ENCODE peak calls at places on chromosomes 7 and 10, in nine cellular contexts. G is NCI-H1417, Q is fibroblast of the aortic adventitia, Y is choroid plexus epithelial cell, A is fibroblast of lung, T is GM12865, W is epithelial cell of esophagus, D is activated T-cell treated with anti-CD3 and anti-CD28 coated beads for 1 hour, O is prostate gland. F is an unnamed sample.

GRCh38 chr7:22447759-22448158 is 52.2 kb downstream of the STEAP1B start:
- DNase-seq in A (no peak), Y (no peak), T (peak), W (no peak), O (no peak), D (no peak), Q (no peak), G (peak), F (no peak)

GRCh38 chr7:94276797-94277196 is 117.9 kb upstream of the COL1A2 start:
- DNase-seq in W (peak), O (no peak), T (peak), A (peak), D (no peak), G (peak), Q (peak), Y (peak), F (no peak)

GRCh38 chr7:51306761-51307160 is 9.8 kb downstream of the COBL start:
- DNase-seq in A (no peak), T (no peak), O (no peak), D (no peak), Y (no peak), G (no peak), Q (no peak), W (no peak), F (no peak)

GRCh38 chr7:39894904-39895303 is 55.2 kb upstream of the CDK13 start:
- DNase-seq in A (no peak), T (no peak), G (no peak), D (no peak), O (no peak), W (peak), Y (peak), Q (peak), F (no peak)

GRCh38 chr7:141071260-141071854 is 2.5 kb upstream of the TMEM178B start:
- DNase-seq in G (peak), Q (peak), D (no peak), O (peak), Y (peak), W (peak), A (peak), T (peak), F (peak)

GRCh38 chr10:44378626-44379025 is 6.3 kb downstream of the CXCL12 start:
- DNase-seq in O (no peak), T (no peak), W (no peak), A (no peak), G (no peak), Q (no peak), Y (no peak), D (no peak), F (no peak)

GRCh38 chr10:83458611-83459010 is 680.7 kb upstream of the GHITM start:
- DNase-seq in Q (no peak), Y (no peak), W (no peak), D (no peak), O (no peak), A (no peak), T (no peak), G (no peak), F (no peak)

GRCh38 chr10:98217793-98218192 is 50.2 kb downstream of the LOXL4 start:
- DNase-seq in A (no peak), O (no peak), W (no peak), Y (no peak), G (no peak), D (no peak), Q (no peak), T (no peak), F (no peak)

GRCh38 chr10:73000973-73001372 is 46.4 kb upstream of the PLA2G12B start:
- DNase-seq in G (no peak), Q (no peak), Y (no peak), T (no peak), D (no peak), A (no peak), O (no peak), W (no peak), F (no peak)

GRCh38 chr7:1882451-1882850 is 212.4 kb downstream of the ELFN1 start:
- DNase-seq in Q (no peak), W (no peak), T (no peak), D (no peak), A (no peak), O (no peak), G (no peak), Y (no peak), F (no peak)

GRCh38 chr10:101493782-101494281 is 94.2 kb downstream of the POLL start:
- DNase-seq in A (no peak), G (peak), Y (no peak), Q (no peak), D (no peak), W (no peak), T (no peak), O (no peak), F (no peak)

GRCh38 chr10:88902328-88902789 is 22.3 kb downstream of the STAMBPL1 start:
- DNase-seq in Y (no peak), W (no peak), Q (no peak), T (no peak), A (no peak), D (no peak), G (no peak), O (no peak), F (no peak)

GRCh38 chr7:2962860-2963259 is 80.8 kb downstream of the CARD11 start:
- DNase-seq in T (no peak), W (peak), O (no peak), Y (no peak), D (no peak), Q (no peak), G (no peak), A (no peak), F (no peak)

GRCh38 chr10:47139121-47139520 is 160.9 kb upstream of the GDF10 start:
- DNase-seq in G (no peak), T (no peak), A (no peak), Q (no peak), O (no peak), Y (peak), W (no peak), D (no peak), F (no peak)

GRCh38 chr10:77111611-77112550 is 525.7 kb downstream of the KCNMA1 start:
- DNase-seq in Y (peak), Q (peak), D (no peak), W (peak), T (peak), O (no peak), G (peak), A (peak), F (peak)

GRCh38 chr10:43407148-43407575 is 1.8 kb downstream of the HNRNPF start:
- DNase-seq in D (peak), W (peak), O (peak), A (no peak), T (peak), Q (peak), Y (peak), G (peak), F (peak)

GRCh38 chr7:46291601-46292150 is 370.6 kb upstream of the IGFBP3 start:
- DNase-seq in T (peak), Q (peak), W (peak), A (peak), G (no peak), D (no peak), Y (peak), O (no peak), F (no peak)

GRCh38 chr10:124739119-124739921 is 4.9 kb downstream of the FAM53B start:
- DNase-seq in Q (peak), O (no peak), T (no peak), G (peak), A (no peak), D (no peak), W (no peak), Y (no peak), F (no peak)

GRCh38 chr10:21078410-21079329 is 181.6 kb upstream of the NEBL start:
- DNase-seq in A (peak), D (no peak), G (peak), O (peak), Y (peak), W (peak), Q (peak), T (peak), F (peak)

GRCh38 chr7:128405345-128406146 is 4.2 kb downstream of the IMPDH1 start:
- DNase-seq in T (peak), Q (no peak), O (no peak), W (peak), Y (no peak), A (peak), G (peak), D (peak), F (peak)

GRCh38 chr7:50307368-50308012 is 3.0 kb downstream of the IKZF1 start:
- DNase-seq in G (no peak), A (no peak), O (no peak), D (peak), Y (no peak), T (peak), Q (no peak), W (no peak), F (no peak)

GRCh38 chr7:124369310-124369709 is 336.4 kb upstream of the TMEM229A start:
- DNase-seq in T (no peak), G (no peak), Q (no peak), Y (no peak), O (no peak), D (no peak), W (no peak), A (peak), F (no peak)

GRCh38 chr10:7444576-7445226 is 33.9 kb upstream of the SFMBT2 start:
- DNase-seq in T (peak), Y (no peak), O (no peak), G (peak), D (no peak), Q (no peak), W (no peak), A (no peak), F (no peak)

GRCh38 chr7:37390149-37390548 is 58.5 kb downstream of the ELMO1 start:
- DNase-seq in D (no peak), Q (no peak), Y (no peak), W (no peak), G (no peak), O (no peak), T (no peak), A (no peak), F (no peak)

GRCh38 chr7:101947899-101948298 is 130.5 kb downstream of the CUX1 start:
- DNase-seq in G (peak), D (no peak), A (peak), Q (peak), W (no peak), T (no peak), Y (peak), O (no peak), F (no peak)

GRCh38 chr10:125190961-125191360 is 30.6 kb upstream of the CTBP2 start:
- DNase-seq in A (no peak), G (no peak), Q (no peak), O (no peak), T (no peak), Y (no peak), D (no peak), W (no peak), F (no peak)

GRCh38 chr10:79239275-79239779 is 107.9 kb upstream of the PPIF start:
- DNase-seq in A (peak), O (no peak), Y (peak), T (no peak), D (no peak), G (no peak), W (peak), Q (peak), F (peak)

GRCh38 chr10:70596110-70596798 is 6.3 kb downstream of the PRF1 start:
- DNase-seq in G (no peak), T (no peak), Q (no peak), O (no peak), A (no peak), W (no peak), D (no peak), Y (no peak), F (no peak)

GRCh38 chr7:50497068-50497642 is 47.0 kb upstream of the FIGNL1 start:
- DNase-seq in T (no peak), D (no peak), Y (peak), O (no peak), W (no peak), G (no peak), A (peak), Q (peak), F (no peak)

GRCh38 chr7:21942955-21943354 is 2.7 kb downstream of the CDCA7L start:
- DNase-seq in G (no peak), T (no peak), O (no peak), Q (no peak), D (no peak), W (no peak), Y (peak), A (no peak), F (no peak)

GRCh38 chr10:101063162-101063525 is 1.4 kb downstream of the KAZALD1 start:
- DNase-seq in O (no peak), Y (no peak), T (no peak), D (no peak), W (no peak), Q (no peak), A (no peak), G (peak), F (no peak)

GRCh38 chr10:121531076-121531829 is 67.0 kb downstream of the FGFR2 start:
- DNase-seq in G (no peak), T (no peak), D (no peak), W (no peak), Y (no peak), A (no peak), Q (no peak), O (no peak), F (no peak)